ENCODE peak calls at places on chromosome 19, in nine cellular contexts. One of them, this sample, is unnamed.

GRCh38 chr19:14473915-14474578 is 1.1 kb downstream of the PTGER1 start:
- DNase-seq in fibroblast of mammary gland: no peak
- DNase-seq in GM12865: no peak
- DNase-seq in dorsolateral prefrontal cortex: no peak
- DNase-seq in pancreas: no peak
- DNase-seq in lung: no peak
- DNase-seq in heart right ventricle: no peak
- DNase-seq in ovary: no peak
- DNase-seq in kidney epithelial cell: no peak
- DNase-seq in this sample: no peak

GRCh38 chr19:6220385-6221191 is 59.2 kb downstream of the MLLT1 start:
- DNase-seq in fibroblast of mammary gland: peak; percentile 71
- DNase-seq in GM12865: no peak
- DNase-seq in dorsolateral prefrontal cortex: no peak
- DNase-seq in pancreas: no peak
- DNase-seq in lung: peak; percentile 60
- DNase-seq in heart right ventricle: peak; percentile 67
- DNase-seq in ovary: peak; percentile 80
- DNase-seq in kidney epithelial cell: no peak
- DNase-seq in this sample: no peak

GRCh38 chr19:36574762-36575161 is 1.7 kb upstream of the ZNF529 start:
- DNase-seq in fibroblast of mammary gland: no peak
- DNase-seq in GM12865: no peak
- DNase-seq in dorsolateral prefrontal cortex: no peak
- DNase-seq in pancreas: no peak
- DNase-seq in lung: no peak
- DNase-seq in heart right ventricle: no peak
- DNase-seq in ovary: no peak
- DNase-seq in kidney epithelial cell: no peak
- DNase-seq in this sample: no peak

GRCh38 chr19:408441-409005 is 424 bp downstream of the C2CD4C start:
- DNase-seq in fibroblast of mammary gland: no peak
- DNase-seq in GM12865: no peak
- DNase-seq in dorsolateral prefrontal cortex: peak; percentile 44
- DNase-seq in pancreas: no peak
- DNase-seq in lung: no peak
- DNase-seq in heart right ventricle: no peak
- DNase-seq in ovary: no peak
- DNase-seq in kidney epithelial cell: no peak
- DNase-seq in this sample: no peak

GRCh38 chr19:4326837-4327251 is 11.8 kb downstream of the STAP2 start:
- DNase-seq in fibroblast of mammary gland: no peak
- DNase-seq in GM12865: no peak
- DNase-seq in dorsolateral prefrontal cortex: no peak
- DNase-seq in pancreas: peak; percentile 39
- DNase-seq in lung: no peak
- DNase-seq in heart right ventricle: no peak
- DNase-seq in ovary: peak; percentile 67
- DNase-seq in kidney epithelial cell: no peak
- DNase-seq in this sample: no peak

GRCh38 chr19:24098359-24098758 is 11.4 kb downstream of the ZNF254 start:
- DNase-seq in fibroblast of mammary gland: no peak
- DNase-seq in GM12865: no peak
- DNase-seq in dorsolateral prefrontal cortex: no peak
- DNase-seq in pancreas: no peak
- DNase-seq in lung: no peak
- DNase-seq in heart right ventricle: no peak
- DNase-seq in ovary: no peak
- DNase-seq in kidney epithelial cell: no peak
- DNase-seq in this sample: no peak

GRCh38 chr19:18021121-18021755 is 13.3 kb downstream of the ARRDC2 start:
- DNase-seq in fibroblast of mammary gland: peak; percentile 80
- DNase-seq in GM12865: peak; percentile 61
- DNase-seq in dorsolateral prefrontal cortex: peak; percentile 82
- DNase-seq in pancreas: peak; percentile 74
- DNase-seq in lung: peak; percentile 76
- DNase-seq in heart right ventricle: peak; percentile 90
- DNase-seq in ovary: peak; percentile 65
- DNase-seq in kidney epithelial cell: no peak
- DNase-seq in this sample: peak; percentile 92

GRCh38 chr19:31530781-31531180 is 181.5 kb upstream of the TSHZ3 start:
- DNase-seq in fibroblast of mammary gland: no peak
- DNase-seq in GM12865: no peak
- DNase-seq in dorsolateral prefrontal cortex: no peak
- DNase-seq in pancreas: no peak
- DNase-seq in lung: no peak
- DNase-seq in heart right ventricle: no peak
- DNase-seq in ovary: no peak
- DNase-seq in kidney epithelial cell: no peak
- DNase-seq in this sample: no peak

GRCh38 chr19:33420821-33421220 is 47.3 kb downstream of the CEBPG start:
- DNase-seq in fibroblast of mammary gland: no peak
- DNase-seq in GM12865: no peak
- DNase-seq in dorsolateral prefrontal cortex: no peak
- DNase-seq in pancreas: no peak
- DNase-seq in lung: no peak
- DNase-seq in heart right ventricle: no peak
- DNase-seq in ovary: no peak
- DNase-seq in kidney epithelial cell: no peak
- DNase-seq in this sample: no peak

GRCh38 chr19:17370026-17370587 is 7.0 kb downstream of the PLVAP start:
- DNase-seq in fibroblast of mammary gland: peak; percentile 33
- DNase-seq in GM12865: peak; percentile 81
- DNase-seq in dorsolateral prefrontal cortex: no peak
- DNase-seq in pancreas: no peak
- DNase-seq in lung: no peak
- DNase-seq in heart right ventricle: no peak
- DNase-seq in ovary: no peak
- DNase-seq in kidney epithelial cell: no peak
- DNase-seq in this sample: no peak

GRCh38 chr19:30416375-30416774 is 44.2 kb downstream of the ZNF536 start:
- DNase-seq in fibroblast of mammary gland: no peak
- DNase-seq in GM12865: no peak
- DNase-seq in dorsolateral prefrontal cortex: no peak
- DNase-seq in pancreas: no peak
- DNase-seq in lung: no peak
- DNase-seq in heart right ventricle: no peak
- DNase-seq in ovary: no peak
- DNase-seq in kidney epithelial cell: no peak
- DNase-seq in this sample: no peak

GRCh38 chr19:17292301-17293074 is 10.7 kb downstream of the ABHD8 start:
- DNase-seq in fibroblast of mammary gland: peak; percentile 91
- DNase-seq in GM12865: peak; percentile 90
- DNase-seq in dorsolateral prefrontal cortex: peak; percentile 53
- DNase-seq in pancreas: no peak
- DNase-seq in lung: peak; percentile 68
- DNase-seq in heart right ventricle: peak; percentile 72
- DNase-seq in ovary: peak; percentile 86
- DNase-seq in kidney epithelial cell: peak; percentile 56
- DNase-seq in this sample: peak; percentile 83

GRCh38 chr19:10295305-10295846 is 5.6 kb downstream of the ICAM5 start:
- DNase-seq in fibroblast of mammary gland: no peak
- DNase-seq in GM12865: peak; percentile 84
- DNase-seq in dorsolateral prefrontal cortex: no peak
- DNase-seq in pancreas: no peak
- DNase-seq in lung: peak; percentile 57
- DNase-seq in heart right ventricle: peak; percentile 44
- DNase-seq in ovary: no peak
- DNase-seq in kidney epithelial cell: no peak
- DNase-seq in this sample: no peak
- H3K4me3 ChIP-seq in fibroblast of mammary gland: no peak overlapping the region
- H3K4me3 ChIP-seq in GM12865: peak overlapping the region; percentile 52
- H3K4me3 ChIP-seq in dorsolateral prefrontal cortex: peak overlapping the region; percentile 32
- H3K4me3 ChIP-seq in pancreas: no peak overlapping the region
- H3K4me3 ChIP-seq in lung: no peak overlapping the region
- H3K4me3 ChIP-seq in heart right ventricle: peak overlapping the region; percentile 12
- H3K4me3 ChIP-seq in ovary: no peak overlapping the region
- H3K4me3 ChIP-seq in kidney epithelial cell: no peak overlapping the region
- H3K4me3 ChIP-seq in this sample: no peak overlapping the region

GRCh38 chr19:38183227-38183914 is 40.7 kb downstream of the DPF1 start:
- DNase-seq in fibroblast of mammary gland: peak; percentile 21
- DNase-seq in GM12865: no peak
- DNase-seq in dorsolateral prefrontal cortex: no peak
- DNase-seq in pancreas: no peak
- DNase-seq in lung: no peak
- DNase-seq in heart right ventricle: peak; percentile 65
- DNase-seq in ovary: peak; percentile 66
- DNase-seq in kidney epithelial cell: no peak
- DNase-seq in this sample: no peak
- H3K4me3 ChIP-seq in fibroblast of mammary gland: peak overlapping the region; percentile 35
- H3K4me3 ChIP-seq in GM12865: no peak overlapping the region
- H3K4me3 ChIP-seq in dorsolateral prefrontal cortex: peak overlapping the region; percentile 40
- H3K4me3 ChIP-seq in pancreas: no peak overlapping the region
- H3K4me3 ChIP-seq in lung: no peak overlapping the region
- H3K4me3 ChIP-seq in heart right ventricle: peak overlapping the region; percentile 39
- H3K4me3 ChIP-seq in ovary: no peak overlapping the region
- H3K4me3 ChIP-seq in kidney epithelial cell: no peak overlapping the region
- H3K4me3 ChIP-seq in this sample: no peak overlapping the region

DNA sequence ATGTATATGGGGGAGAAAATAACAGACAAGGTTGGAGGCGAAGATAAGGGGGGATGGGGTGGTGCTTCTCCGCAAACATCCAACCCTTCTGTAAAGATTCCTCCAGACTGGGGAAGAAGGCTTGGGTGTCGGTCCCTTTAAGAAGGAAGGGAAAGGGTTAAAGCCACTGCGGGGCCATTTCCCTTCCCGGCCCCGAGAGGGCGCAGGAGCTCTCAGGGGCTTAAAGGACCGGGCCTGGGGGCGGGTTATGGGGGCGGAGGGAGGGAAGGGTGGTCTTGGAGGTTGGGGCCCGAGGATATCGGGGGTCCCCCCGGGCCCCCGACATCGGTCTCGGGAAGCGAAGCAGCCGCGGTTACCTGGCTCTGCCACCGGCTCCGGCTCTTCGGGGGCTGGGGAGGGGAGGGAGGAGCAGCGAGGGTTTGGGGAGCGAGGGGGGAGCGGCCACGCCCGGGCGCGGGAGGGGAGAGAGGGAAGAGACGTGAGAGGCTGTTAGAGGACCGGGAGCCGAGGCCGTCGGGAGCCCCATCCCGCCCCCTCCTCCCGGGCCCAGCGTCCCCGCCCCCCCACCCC is 2.8 kb downstream of the TNNT1 start:
- DNase-seq in fibroblast of mammary gland: peak; percentile 26
- DNase-seq in GM12865: no peak
- DNase-seq in dorsolateral prefrontal cortex: no peak
- DNase-seq in pancreas: no peak
- DNase-seq in lung: no peak
- DNase-seq in heart right ventricle: no peak
- DNase-seq in ovary: no peak
- DNase-seq in kidney epithelial cell: no peak
- DNase-seq in this sample: no peak
- H3K4me3 ChIP-seq in fibroblast of mammary gland: no peak overlapping the region
- H3K4me3 ChIP-seq in GM12865: no peak overlapping the region
- H3K4me3 ChIP-seq in dorsolateral prefrontal cortex: no peak overlapping the region
- H3K4me3 ChIP-seq in pancreas: no peak overlapping the region
- H3K4me3 ChIP-seq in lung: no peak overlapping the region
- H3K4me3 ChIP-seq in heart right ventricle: no peak overlapping the region
- H3K4me3 ChIP-seq in ovary: no peak overlapping the region
- H3K4me3 ChIP-seq in kidney epithelial cell: peak overlapping the region; percentile 22
- H3K4me3 ChIP-seq in this sample: no peak overlapping the region

DNA sequence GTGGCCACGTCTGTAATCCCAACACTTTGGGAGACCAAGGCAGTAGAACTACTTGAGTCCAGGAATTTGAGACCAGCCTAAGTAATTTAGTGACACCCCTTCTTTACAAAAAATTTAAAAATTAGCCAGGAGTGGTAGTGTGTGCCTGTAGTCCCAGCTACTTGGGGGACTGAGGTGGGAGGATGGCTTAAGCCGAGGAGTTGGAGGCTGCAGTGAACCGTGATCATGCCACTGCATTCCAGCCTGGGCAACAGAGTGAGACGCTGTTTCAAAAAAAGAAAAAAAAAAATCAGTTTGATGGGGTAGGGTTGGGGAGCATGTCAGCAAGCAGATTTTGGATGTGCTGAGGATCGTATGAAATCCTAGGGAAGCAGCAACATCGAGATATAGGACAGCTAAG is 4.2 kb downstream of the CEACAM19 start:
- DNase-seq in fibroblast of mammary gland: no peak
- DNase-seq in GM12865: no peak
- DNase-seq in dorsolateral prefrontal cortex: no peak
- DNase-seq in pancreas: no peak
- DNase-seq in lung: no peak
- DNase-seq in heart right ventricle: no peak
- DNase-seq in ovary: no peak
- DNase-seq in kidney epithelial cell: no peak
- DNase-seq in this sample: no peak
- H3K4me3 ChIP-seq in fibroblast of mammary gland: no peak overlapping the region
- H3K4me3 ChIP-seq in GM12865: no peak overlapping the region
- H3K4me3 ChIP-seq in dorsolateral prefrontal cortex: no peak overlapping the region
- H3K4me3 ChIP-seq in pancreas: no peak overlapping the region
- H3K4me3 ChIP-seq in lung: no peak overlapping the region
- H3K4me3 ChIP-seq in heart right ventricle: no peak overlapping the region
- H3K4me3 ChIP-seq in ovary: no peak overlapping the region
- H3K4me3 ChIP-seq in kidney epithelial cell: no peak overlapping the region
- H3K4me3 ChIP-seq in this sample: no peak overlapping the region

DNA sequence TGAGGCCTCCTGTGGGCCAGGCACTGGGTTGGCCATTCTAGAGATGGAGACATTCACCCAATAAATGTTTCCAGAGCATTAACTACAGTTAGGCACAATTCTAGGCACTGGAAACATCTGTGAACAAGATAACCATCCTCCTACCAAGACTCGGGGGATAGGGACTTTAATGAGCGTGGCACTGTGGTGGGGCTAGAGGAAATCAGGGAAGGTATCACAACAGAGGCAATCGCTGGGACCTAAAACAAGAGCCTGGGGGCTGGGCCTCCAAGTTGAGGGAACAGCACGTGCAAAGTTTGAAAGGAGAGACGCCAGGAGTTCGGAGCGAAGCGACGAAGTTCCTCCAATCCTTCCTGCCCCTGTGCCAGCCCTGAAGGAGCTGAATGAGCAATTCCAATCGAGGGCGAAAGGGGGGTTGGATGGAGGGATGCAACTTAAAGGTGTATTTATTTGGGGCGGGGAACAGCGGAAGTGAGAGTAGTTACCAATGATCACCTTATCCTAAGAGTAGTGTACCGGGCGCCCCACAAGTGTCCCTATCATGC is 768 bp upstream of the POLD1 start:
- DNase-seq in fibroblast of mammary gland: no peak
- DNase-seq in GM12865: no peak
- DNase-seq in dorsolateral prefrontal cortex: no peak
- DNase-seq in pancreas: no peak
- DNase-seq in lung: no peak
- DNase-seq in heart right ventricle: no peak
- DNase-seq in ovary: no peak
- DNase-seq in kidney epithelial cell: no peak
- DNase-seq in this sample: no peak
- H3K4me3 ChIP-seq in fibroblast of mammary gland: peak overlapping the region; percentile 71
- H3K4me3 ChIP-seq in GM12865: peak overlapping the region; percentile 48
- H3K4me3 ChIP-seq in dorsolateral prefrontal cortex: peak overlapping the region; percentile 69
- H3K4me3 ChIP-seq in pancreas: no peak overlapping the region
- H3K4me3 ChIP-seq in lung: no peak overlapping the region
- H3K4me3 ChIP-seq in heart right ventricle: peak overlapping the region; percentile 58
- H3K4me3 ChIP-seq in ovary: peak overlapping the region; percentile 60
- H3K4me3 ChIP-seq in kidney epithelial cell: peak overlapping the region; percentile 32
- H3K4me3 ChIP-seq in this sample: peak overlapping the region; percentile 70

DNA sequence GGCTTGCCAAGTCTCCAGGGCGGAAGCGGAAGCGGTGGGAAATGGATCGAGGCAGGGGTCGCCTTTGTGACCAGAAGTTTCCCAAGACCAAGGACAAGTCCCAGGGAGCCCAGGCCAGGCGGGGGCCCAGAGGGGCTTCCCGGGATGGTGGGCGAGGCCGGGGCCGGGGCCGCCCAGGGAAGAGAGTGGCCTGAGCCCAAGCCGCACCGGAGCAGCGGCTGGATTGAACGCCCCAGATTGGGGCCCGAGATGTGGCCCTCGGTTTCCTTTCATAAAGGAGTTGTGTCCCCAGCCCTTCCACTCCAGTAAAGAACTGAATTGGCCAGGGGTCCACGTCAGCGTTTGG is 548 bp upstream of the P2RY11 start:
- DNase-seq in fibroblast of mammary gland: no peak
- DNase-seq in GM12865: no peak
- DNase-seq in dorsolateral prefrontal cortex: no peak
- DNase-seq in pancreas: no peak
- DNase-seq in lung: no peak
- DNase-seq in heart right ventricle: no peak
- DNase-seq in ovary: no peak
- DNase-seq in kidney epithelial cell: no peak
- DNase-seq in this sample: no peak
- H3K4me3 ChIP-seq in fibroblast of mammary gland: no peak overlapping the region
- H3K4me3 ChIP-seq in GM12865: peak overlapping the region; percentile 45
- H3K4me3 ChIP-seq in dorsolateral prefrontal cortex: no peak overlapping the region
- H3K4me3 ChIP-seq in pancreas: no peak overlapping the region
- H3K4me3 ChIP-seq in lung: no peak overlapping the region
- H3K4me3 ChIP-seq in heart right ventricle: no peak overlapping the region
- H3K4me3 ChIP-seq in ovary: no peak overlapping the region
- H3K4me3 ChIP-seq in kidney epithelial cell: no peak overlapping the region
- H3K4me3 ChIP-seq in this sample: no peak overlapping the region

This sample was measured in astrocyte of the spinal cord.